ENCODE peak calls at places on chromosomes 7 and 10, in nine cellular contexts. J is stomach, V is SK-N-SH, O is SK-N-MC, R is A673, I is endodermal cell, G is breast epithelium, N is GM23248, A is pancreas. Q is an unnamed sample.
A peak's percentile ranks its signal among the peaks of the same experiment; 100 is the strongest.

GRCh38 chr7:100132126-100132525 is 5.4 kb downstream of the MBLAC1 start:
- DNase-seq in I (no peak), A (no peak), N (no peak), R (no peak), V (no peak), J (no peak), G (no peak), O (no peak), Q (no peak)

GRCh38 chr7:148289630-148290029 is 300.9 kb upstream of the C7orf33 start:
- DNase-seq in N (no peak), I (no peak), J (no peak), G (no peak), A (no peak), V (no peak), R (no peak), O (no peak), Q (no peak)

GRCh38 chr7:100515072-100515532 is 23.9 kb upstream of the AGFG2 start:
- DNase-seq in V (no peak), G (no peak), J (no peak), A (no peak), N (peak; percentile 86), R (peak; percentile 89), O (peak; percentile 90), I (no peak), Q (no peak)

GRCh38 chr10:35447693-35448407 is 111.5 kb downstream of the CCNY start:
- DNase-seq in I (peak; percentile 60), N (peak; percentile 70), G (peak; percentile 57), J (peak; percentile 51), O (no peak), A (no peak), R (peak; percentile 47), V (peak; percentile 40), Q (peak; percentile 54)

GRCh38 chr10:103795634-103796265 is 59.6 kb downstream of the SH3PXD2A start:
- DNase-seq in G (no peak), J (no peak), O (peak; percentile 78), N (peak; percentile 41), R (peak; percentile 97), A (no peak), I (no peak), V (peak; percentile 71), Q (no peak)

GRCh38 chr7:103928581-103928980 is 60.9 kb downstream of the RELN start:
- DNase-seq in J (no peak), R (no peak), G (no peak), A (no peak), N (no peak), V (no peak), O (no peak), I (no peak), Q (no peak)

GRCh38 chr10:131002031-131002861 is 309.3 kb downstream of the TCERG1L start:
- DNase-seq in J (no peak), I (no peak), G (no peak), O (no peak), N (no peak), V (no peak), R (peak; percentile 88), A (no peak), Q (no peak)

GRCh38 chr10:91642831-91643692 is 10.2 kb upstream of the PPP1R3C start:
- DNase-seq in G (no peak), N (peak; percentile 70), V (no peak), J (no peak), R (no peak), O (no peak), I (no peak), A (no peak), Q (no peak)

GRCh38 chr7:99707096-99707495 is 27.3 kb upstream of the CYP3A5 start:
- DNase-seq in O (no peak), N (peak; percentile 38), I (no peak), R (no peak), J (no peak), V (no peak), A (no peak), G (no peak), Q (no peak)

GRCh38 chr7:34523233-34523918 is 134.6 kb upstream of the NPSR1 start:
- DNase-seq in V (no peak), A (no peak), G (no peak), I (no peak), J (no peak), O (no peak), R (peak; percentile 8), N (peak; percentile 31), Q (peak; percentile 19)

GRCh38 chr7:149860821-149861727 is 12.7 kb upstream of the ATP6V0E2 start:
- DNase-seq in V (peak; percentile 65), G (no peak), O (no peak), A (no peak), I (peak; percentile 88), J (no peak), R (no peak), N (no peak), Q (no peak)

GRCh38 chr7:30281791-30282190 is 2.6 kb upstream of the ZNRF2 start:
- DNase-seq in I (no peak), R (no peak), G (no peak), N (no peak), J (no peak), V (no peak), A (no peak), O (no peak), Q (no peak)

DNA sequence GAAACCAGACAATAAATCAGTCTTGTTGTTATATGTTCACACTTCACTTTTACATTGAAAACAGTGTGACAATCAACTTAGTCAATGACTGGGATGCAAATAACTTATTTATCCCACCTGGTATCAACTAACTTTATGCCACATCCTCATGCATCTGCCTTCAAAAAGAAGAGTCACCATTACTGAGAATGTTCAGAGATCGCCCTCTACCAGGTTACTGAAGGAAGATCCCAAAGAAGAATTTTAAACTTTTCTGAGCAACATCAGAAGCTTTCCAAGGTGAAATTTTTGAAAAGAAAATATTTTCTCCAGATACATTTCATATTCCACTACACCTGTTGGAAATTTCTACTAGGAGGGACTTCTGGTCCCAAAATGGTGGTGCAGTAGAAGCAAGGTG is 359.5 kb downstream of the PTPRN2 start:
- DNase-seq in I (no peak), V (no peak), A (no peak), J (no peak), G (no peak), R (no peak), N (no peak), O (no peak), Q (no peak)
- H3K9me3 ChIP-seq in I (peaks cover 95% of the 10 kb centered on the region), V (peaks cover 4% of the 10 kb centered on the region), A (peaks cover 6% of the 10 kb centered on the region), J (peaks cover 27% of the 10 kb centered on the region), G (peaks cover 37% of the 10 kb centered on the region), R (peaks cover 20% of the 10 kb centered on the region), N (no peaks in the 10 kb centered on the region), O (no peaks in the 10 kb centered on the region), Q (no peaks in the 10 kb centered on the region)

GRCh38 chr10:71945819-71946474 is 18.2 kb upstream of the CHST3 start:
- DNase-seq in N (no peak), R (no peak), J (no peak), G (no peak), I (no peak), O (no peak), A (no peak), V (no peak), Q (no peak)

GRCh38 chr10:71941318-71941717 is 22.9 kb upstream of the CHST3 start:
- DNase-seq in G (no peak), R (no peak), I (no peak), V (no peak), N (no peak), O (no peak), J (no peak), A (no peak), Q (no peak)

GRCh38 chr10:71950683-71951082 is 13.5 kb upstream of the CHST3 start:
- DNase-seq in G (no peak), V (no peak), N (no peak), J (no peak), R (no peak), A (no peak), O (no peak), I (no peak), Q (no peak)

GRCh38 chr10:71948496-71949067 is 15.6 kb upstream of the CHST3 start:
- DNase-seq in I (no peak), R (no peak), G (no peak), J (no peak), V (no peak), N (no peak), A (no peak), O (no peak), Q (no peak)

DNA sequence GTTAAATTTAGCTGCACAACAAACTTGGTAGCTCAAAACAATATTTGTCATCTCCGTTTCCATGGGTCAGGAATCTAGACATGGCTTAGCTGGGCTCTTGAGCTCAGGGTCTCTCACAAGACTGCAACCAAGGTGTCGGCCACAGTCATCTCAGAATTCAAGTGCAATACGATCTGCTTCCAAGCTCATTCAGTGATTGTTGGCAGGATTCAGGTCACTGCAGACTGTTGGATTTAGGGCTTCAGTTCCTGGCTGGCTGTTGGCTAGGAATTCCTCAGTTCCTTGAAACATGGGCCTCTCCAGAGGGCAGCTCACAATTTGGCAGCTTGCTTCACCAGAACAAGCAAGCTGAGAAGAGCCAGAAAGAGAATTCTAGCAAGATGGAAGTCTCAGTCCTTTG is 17.5 kb upstream of the CHST3 start:
- DNase-seq in A (no peak), I (no peak), R (no peak), G (no peak), N (no peak), O (no peak), J (no peak), V (no peak), Q (no peak)
- H3K9me3 ChIP-seq in A (no peaks in the 10 kb centered on the region), I (peaks cover 37% of the 10 kb centered on the region), R (peaks cover 24% of the 10 kb centered on the region), G (peaks cover 54% of the 10 kb centered on the region), N (peaks cover 6% of the 10 kb centered on the region), O (no peaks in the 10 kb centered on the region), J (peaks cover 75% of the 10 kb centered on the region), V (no peaks in the 10 kb centered on the region), Q (peaks cover 19% of the 10 kb centered on the region)

GRCh38 chr10:129841590-129841989 is 122.5 kb downstream of the EBF3 start:
- DNase-seq in N (no peak), A (no peak), V (no peak), O (no peak), I (no peak), R (no peak), J (no peak), G (no peak), Q (no peak)

GRCh38 chr10:129842031-129842430 is 122.0 kb downstream of the EBF3 start:
- DNase-seq in I (no peak), V (no peak), G (no peak), O (no peak), J (no peak), A (no peak), R (no peak), N (no peak), Q (no peak)

GRCh38 chr10:129839285-129840195 is 124.5 kb downstream of the EBF3 start:
- DNase-seq in A (no peak), I (no peak), J (no peak), O (no peak), R (no peak), V (no peak), G (peak; percentile 8), N (no peak), Q (no peak)

GRCh38 chr10:129840196-129840590 is 123.9 kb downstream of the EBF3 start:
- DNase-seq in J (no peak), A (no peak), G (peak; percentile 5), R (no peak), N (no peak), V (no peak), I (no peak), O (no peak), Q (no peak)

GRCh38 chr10:129841071-129841470 is 123.0 kb downstream of the EBF3 start:
- DNase-seq in R (no peak), O (no peak), N (no peak), A (no peak), J (no peak), I (no peak), G (no peak), V (no peak), Q (no peak)
- H3K9me3 ChIP-seq in R (no peaks in the 10 kb centered on the region), O (no peaks in the 10 kb centered on the region), N (no peaks in the 10 kb centered on the region), A (no peaks in the 10 kb centered on the region), J (no peaks in the 10 kb centered on the region), I (no peaks in the 10 kb centered on the region), G (no peaks in the 10 kb centered on the region), V (no peaks in the 10 kb centered on the region), Q (no peaks in the 10 kb centered on the region)

GRCh38 chr7:4210821-4211220 is 471.3 kb upstream of the FOXK1 start:
- DNase-seq in J (no peak), A (no peak), V (no peak), I (no peak), G (no peak), R (no peak), O (no peak), N (no peak), Q (no peak)
- H3K9me3 ChIP-seq in J (no peaks in the 10 kb centered on the region), A (no peaks in the 10 kb centered on the region), V (no peaks in the 10 kb centered on the region), I (no peaks in the 10 kb centered on the region), G (no peaks in the 10 kb centered on the region), R (no peaks in the 10 kb centered on the region), O (no peaks in the 10 kb centered on the region), N (no peaks in the 10 kb centered on the region), Q (no peaks in the 10 kb centered on the region)

Q was measured in MG63.